ENCODE peak calls at places on chromosomes 11 and 22, in six cellular contexts. P, Z, A, O, Y and G are unnamed samples.

GRCh38 chr11:85170184-85170583 is 457.0 kb downstream of the DLG2 start:
- DNase-seq in P (no peak), Y (peak; percentile 10), Z (peak; percentile 30), O (no peak), A (no peak), G (peak; percentile 3)

GRCh38 chr11:111455291-111456085 is 56.7 kb downstream of the BTG4 start:
- DNase-seq in Z (no peak), P (no peak), O (no peak), Y (no peak), A (no peak), G (peak; percentile 3)

GRCh38 chr22:26461188-26461810 is 22.3 kb downstream of the HPS4 start:
- DNase-seq in O (peak; percentile 44), Z (peak; percentile 48), Y (peak; percentile 46), A (peak; percentile 84), P (peak; percentile 37), G (peak; percentile 82)

GRCh38 chr11:78226684-78227680 is 38.3 kb downstream of the USP35 start:
- DNase-seq in P (no peak), A (no peak), Z (no peak), Y (no peak), O (no peak), G (no peak)

GRCh38 chr11:61955031-61955415 is 4.9 kb downstream of the BEST1 start:
- DNase-seq in A (peak; percentile 3), P (no peak), O (peak; percentile 79), Z (peak; percentile 76), Y (peak; percentile 70), G (peak; percentile 90)

GRCh38 chr11:2790581-2790925 is 90.8 kb upstream of the KCNQ1OT1 start:
- DNase-seq in Z (no peak), O (no peak), P (no peak), Y (no peak), A (no peak), G (no peak)

GRCh38 chr22:41308054-41308453 is 6.7 kb downstream of the ZC3H7B start:
- DNase-seq in A (no peak), Y (no peak), O (no peak), P (no peak), Z (peak; percentile 92), G (peak; percentile 84)

GRCh38 chr11:72965672-72966071 is 151.5 kb downstream of the ATG16L2 start:
- DNase-seq in Z (no peak), O (no peak), A (no peak), Y (no peak), P (no peak), G (no peak)

GRCh38 chr22:21690401-21690801 is 24.6 kb downstream of the PPIL2 start:
- DNase-seq in P (no peak), A (no peak), Z (no peak), O (no peak), Y (no peak), G (no peak)

GRCh38 chr11:118789501-118790356 is 1.2 kb downstream of the DDX6 start:
- DNase-seq in P (peak; percentile 42), Z (peak; percentile 21), A (no peak), O (peak; percentile 71), Y (no peak), G (peak; percentile 19)

GRCh38 chr11:46277313-46277622 is 194 bp upstream of the CREB3L1 start:
- DNase-seq in Z (peak; percentile 81), Y (no peak), P (no peak), A (peak; percentile 79), O (peak; percentile 34), G (peak; percentile 87)

GRCh38 chr11:129862123-129862522 is 33.3 kb downstream of the NFRKB start:
- DNase-seq in A (no peak), P (no peak), Z (no peak), O (no peak), Y (peak; percentile 31), G (no peak)

GRCh38 chr11:39668640-39669039 is 1790.8 kb downstream of the LRRC4C start:
- DNase-seq in P (no peak), Y (no peak), Z (no peak), A (no peak), O (no peak), G (no peak)

GRCh38 chr22:42375982-42376381 is 56.2 kb downstream of the NFAM1 start:
- DNase-seq in Y (no peak), P (no peak), O (no peak), Z (no peak), A (no peak), G (no peak)

GRCh38 chr11:122601131-122602125 is 54.1 kb upstream of the UBASH3B start:
- DNase-seq in O (no peak), P (no peak), Y (peak; percentile 17), Z (peak; percentile 72), A (no peak), G (peak; percentile 84)

GRCh38 chr22:20523118-20523983 is 15.9 kb downstream of the MED15 start:
- DNase-seq in O (no peak), Z (peak; percentile 81), P (no peak), Y (no peak), A (peak; percentile 6), G (peak; percentile 78)

GRCh38 chr22:30502153-30502552 is 3.3 kb downstream of the SEC14L4 start:
- DNase-seq in O (no peak), Y (no peak), Z (no peak), A (no peak), P (no peak), G (no peak)

GRCh38 chr22:26573026-26573662 is 16.8 kb downstream of the TPST2 start:
- DNase-seq in O (peak; percentile 64), P (no peak), Y (no peak), Z (no peak), A (no peak), G (no peak)

GRCh38 chr11:46363455-46363920 is 16.2 kb downstream of the DGKZ start:
- DNase-seq in A (no peak), Z (peak; percentile 49), Y (no peak), P (no peak), O (peak; percentile 90), G (no peak)

GRCh38 chr11:96205460-96205809 is 137.6 kb downstream of the MAML2 start:
- DNase-seq in A (no peak), Z (no peak), P (no peak), Y (no peak), O (peak; percentile 59), G (no peak)

GRCh38 chr22:22571429-22571828 is 12.4 kb upstream of the PRAME start:
- DNase-seq in Z (no peak), P (no peak), Y (no peak), A (no peak), O (no peak), G (no peak)

GRCh38 chr11:5626191-5626590 is 1.4 kb downstream of the TRIM34 start:
- DNase-seq in Y (no peak), O (no peak), A (no peak), Z (peak; percentile 30), P (no peak), G (peak; percentile 44)

GRCh38 chr11:133929401-133930052 is 27.2 kb downstream of the IGSF9B start:
- DNase-seq in Z (no peak), A (no peak), P (no peak), O (no peak), Y (no peak), G (no peak)

GRCh38 chr11:108803781-108804180 is 138.9 kb downstream of the DDX10 start:
- DNase-seq in Z (peak; percentile 7), O (no peak), A (no peak), Y (no peak), P (no peak), G (peak; percentile 38)

GRCh38 chr22:25167082-25167481 is 32.6 kb upstream of the CRYBB3 start:
- DNase-seq in O (no peak), Z (peak; percentile 8), A (no peak), P (no peak), Y (no peak), G (no peak)

GRCh38 chr11:17967661-17968060 is 45.2 kb downstream of the SERGEF start:
- DNase-seq in A (no peak), P (no peak), Z (no peak), O (no peak), Y (no peak), G (no peak)

GRCh38 chr22:49575703-49576081 is 252.0 kb downstream of the BRD1 start:
- DNase-seq in A (no peak), Z (no peak), O (no peak), Y (no peak), P (no peak), G (no peak)

GRCh38 chr11:123231263-123231662 is 36.2 kb upstream of the CLMP start:
- DNase-seq in Z (peak; percentile 89), A (no peak), P (no peak), O (no peak), Y (peak; percentile 38), G (peak; percentile 81)

GRCh38 chr11:107562647-107563208 is 2.8 kb downstream of the ALKBH8 start:
- DNase-seq in O (no peak), A (no peak), Y (peak; percentile 23), Z (peak; percentile 87), P (no peak), G (peak; percentile 25)